ENCODE peak calls at places on chromosome X, in ten cellular contexts. E is Caco-2; T is esophagus muscularis mucosa; K is mammary epithelial cell; G is AG04450; W is coronary artery; L is A549; F is cardiac muscle cell; Q is astrocyte of the spinal cord; J is CD8-positive, alpha-beta T cell. C is an unnamed sample.
A peak's percentile ranks its signal among the peaks of the same experiment; 100 is the strongest.

GRCh38 chrX:42973321-42973720 is 195.4 kb upstream of the PPP1R2C start:
- DNase-seq in E (no peak), T (no peak), K (no peak), G (no peak), W (no peak), L (no peak), F (no peak), Q (no peak), J (no peak), C (no peak)

GRCh38 chrX:9847071-9847470 is 60.8 kb downstream of the SHROOM2 start:
- DNase-seq in E (peak; percentile 77), T (no peak), K (no peak), G (no peak), W (no peak), L (peak; percentile 37), F (peak; percentile 44), Q (peak; percentile 57), J (no peak), C (peak; percentile 60)

GRCh38 chrX:13398073-13398823 is 78.4 kb upstream of the ATXN3L start:
- DNase-seq in E (peak; percentile 91), T (no peak), K (peak; percentile 100), G (peak; percentile 97), W (peak; percentile 83), L (peak; percentile 99), F (no peak), Q (peak; percentile 98), J (no peak), C (peak; percentile 92)

GRCh38 chrX:48475295-48475694 is 704 bp upstream of the FTSJ1 start:
- DNase-seq in E (no peak), T (no peak), K (no peak), G (no peak), W (no peak), L (no peak), F (no peak), Q (no peak), J (no peak), C (no peak)

GRCh38 chrX:100649550-100650356 is 5.8 kb downstream of the SRPX2 start:
- DNase-seq in E (peak; percentile 92), T (no peak), K (peak; percentile 63), G (peak; percentile 78), W (peak; percentile 84), L (peak; percentile 41), F (peak; percentile 29), Q (peak; percentile 90), J (no peak), C (no peak)

GRCh38 chrX:71304561-71304960 is 3.0 kb downstream of the ITGB1BP2 start:
- DNase-seq in E (no peak), T (no peak), K (no peak), G (no peak), W (no peak), L (no peak), F (no peak), Q (no peak), J (no peak), C (no peak)

GRCh38 chrX:23504895-23505294 is 162.4 kb upstream of the PRDX4 start:
- DNase-seq in E (no peak), T (no peak), K (no peak), G (no peak), W (no peak), L (no peak), F (no peak), Q (peak; percentile 7), J (no peak), C (no peak)

GRCh38 chrX:153864101-153864500 is 21.9 kb downstream of the L1CAM start:
- DNase-seq in E (no peak), T (no peak), K (no peak), G (no peak), W (no peak), L (no peak), F (no peak), Q (no peak), J (no peak), C (no peak)

GRCh38 chrX:13372203-13372980 is 52.5 kb upstream of the ATXN3L start:
- DNase-seq in E (no peak), T (no peak), K (peak; percentile 67), G (no peak), W (no peak), L (no peak), F (no peak), Q (no peak), J (no peak), C (no peak)

GRCh38 chrX:31981546-31982062 is 909.8 kb upstream of the FTHL17 start:
- DNase-seq in E (no peak), T (no peak), K (no peak), G (no peak), W (no peak), L (no peak), F (no peak), Q (no peak), J (no peak), C (no peak)

GRCh38 chrX:118975831-118976598 is 1.6 kb downstream of the LONRF3 start:
- DNase-seq in E (peak; percentile 42), T (peak; percentile 92), K (no peak), G (no peak), W (peak; percentile 85), L (peak; percentile 71), F (peak; percentile 10), Q (no peak), J (peak; percentile 72), C (no peak)

GRCh38 chrX:118978451-118978850 is 4.0 kb downstream of the LONRF3 start:
- DNase-seq in E (no peak), T (no peak), K (no peak), G (no peak), W (no peak), L (peak; percentile 9), F (no peak), Q (no peak), J (no peak), C (no peak)

GRCh38 chrX:118974908-118975671 is 672 bp downstream of the LONRF3 start:
- DNase-seq in E (peak; percentile 35), T (peak; percentile 77), K (no peak), G (no peak), W (peak; percentile 76), L (peak; percentile 66), F (peak; percentile 22), Q (no peak), J (peak; percentile 55), C (no peak)

GRCh38 chrX:118977424-118977823 is 3.0 kb downstream of the LONRF3 start:
- DNase-seq in E (no peak), T (no peak), K (no peak), G (no peak), W (no peak), L (no peak), F (no peak), Q (no peak), J (no peak), C (no peak)

DNA sequence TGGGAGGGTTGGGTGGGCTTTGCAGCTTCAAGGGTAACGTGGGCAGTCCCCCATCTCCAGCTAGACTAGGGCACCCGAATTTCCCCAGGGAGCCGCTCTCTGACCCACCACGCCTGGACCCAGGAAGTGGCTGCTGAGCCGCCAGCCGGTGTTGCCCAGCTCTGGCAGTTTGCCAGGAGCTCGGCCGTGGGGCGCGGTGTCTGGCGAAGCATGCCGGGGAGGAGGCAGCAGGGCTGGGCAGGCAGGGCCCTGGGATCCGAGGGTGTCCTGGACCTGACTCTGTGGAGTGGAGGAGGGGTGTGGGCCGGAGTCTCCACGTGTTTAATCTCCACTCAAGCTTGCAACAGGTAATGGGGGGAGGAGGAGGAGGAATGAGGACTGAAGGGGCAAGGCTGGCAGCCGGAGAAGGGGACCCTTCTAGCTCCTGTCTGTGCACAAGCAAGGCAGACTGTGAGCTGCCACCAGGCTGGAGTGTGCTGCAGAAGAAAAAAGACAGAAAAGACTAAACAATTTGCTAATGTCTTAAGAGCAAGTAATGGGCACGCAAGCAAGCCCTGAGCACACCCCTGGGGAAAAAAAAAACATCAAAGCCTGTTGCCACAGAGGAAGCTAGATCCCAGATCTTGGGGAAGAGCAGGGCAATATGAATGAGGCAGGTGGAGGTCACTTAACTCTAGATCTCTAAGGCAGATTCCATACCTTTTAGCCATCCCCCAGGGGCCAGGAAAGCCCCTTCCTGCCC is 2.4 kb downstream of the LONRF3 start:
- DNase-seq in E (no peak), T (no peak), K (no peak), G (no peak), W (peak; percentile 78), L (peak; percentile 61), F (no peak), Q (no peak), J (peak; percentile 20), C (no peak)
- H3K4me3 ChIP-seq in E (no peak overlapping the region), T (peak overlapping the region; percentile 70), K (peak overlapping the region; percentile 11), G (no peak overlapping the region), W (peak overlapping the region; percentile 78), L (peak overlapping the region; percentile 76), F (no peak overlapping the region), Q (peak overlapping the region; percentile 21), J (peak overlapping the region; percentile 16), C (peak overlapping the region; percentile 65)

GRCh38 chrX:132491191-132491590 is 2.4 kb upstream of the MBNL3 start:
- DNase-seq in E (peak; percentile 41), T (no peak), K (peak; percentile 65), G (no peak), W (no peak), L (peak; percentile 6), F (no peak), Q (no peak), J (peak; percentile 8), C (no peak)
- TF ChIP-seq CTCF in E (peak; percentile 34), T (no peak), K (peak; percentile 35), G (no peak), W (no peak), L (no peak), F (no peak), Q (no peak), J (no peak), C (peak; percentile 21)

GRCh38 chrX:47098746-47099145 is 20.5 kb downstream of the RGN start:
- DNase-seq in E (no peak), T (no peak), K (no peak), G (no peak), W (no peak), L (no peak), F (no peak), Q (no peak), J (no peak), C (no peak)
- H3K4me3 ChIP-seq in E (no peak overlapping the region), T (no peak overlapping the region), K (no peak overlapping the region), G (no peak overlapping the region), W (no peak overlapping the region), L (no peak overlapping the region), F (no peak overlapping the region), Q (no peak overlapping the region), J (no peak overlapping the region), C (no peak overlapping the region)

GRCh38 chrX:119686087-119686639 is 6.8 kb downstream of the SEPTIN6 start:
- DNase-seq in E (no peak), T (no peak), K (no peak), G (no peak), W (no peak), L (no peak), F (peak; percentile 20), Q (no peak), J (no peak), C (no peak)
- TF ChIP-seq CTCF in E (no peak), T (no peak), K (no peak), G (no peak), W (no peak), L (no peak), F (no peak), Q (no peak), J (no peak), C (no peak)

C was measured in epithelial cell of proximal tubule.